ENCODE peak calls at places on chromosome 11, in nine cellular contexts. One of them, this sample, is unnamed.

GRCh38 chr11:93832780-93833179 is 17.6 kb downstream of the VSTM5 start:
- DNase-seq in NCI-H345: no peak
- DNase-seq in GM12892: no peak
- DNase-seq in HCT116: no peak
- DNase-seq in fibroblast of the aortic adventitia: no peak
- DNase-seq in AG08395: no peak
- DNase-seq in tibial artery: no peak
- DNase-seq in activated naive CD8-positive, alpha-beta T cell treated with anti-CD3 and anti-CD28 coated beads, Interleukin-2, amount 10 ng/mL, durations not matched to agents 7 days and 5 days: no peak
- DNase-seq in SHP77 treated with DMSO at 0.1 percent for 48 hours: no peak
- DNase-seq in this sample: no peak

GRCh38 chr11:58740447-58740846 is 8.7 kb upstream of the GLYAT start:
- DNase-seq in NCI-H345: no peak
- DNase-seq in GM12892: no peak
- DNase-seq in HCT116: no peak
- DNase-seq in fibroblast of the aortic adventitia: no peak
- DNase-seq in AG08395: no peak
- DNase-seq in tibial artery: no peak
- DNase-seq in activated naive CD8-positive, alpha-beta T cell treated with anti-CD3 and anti-CD28 coated beads, Interleukin-2, amount 10 ng/mL, durations not matched to agents 7 days and 5 days: no peak
- DNase-seq in SHP77 treated with DMSO at 0.1 percent for 48 hours: no peak
- DNase-seq in this sample: no peak

GRCh38 chr11:122170815-122171475 is 54.9 kb upstream of the BLID start:
- DNase-seq in NCI-H345: no peak
- DNase-seq in GM12892: no peak
- DNase-seq in HCT116: peak; percentile 61
- DNase-seq in fibroblast of the aortic adventitia: peak; percentile 65
- DNase-seq in AG08395: peak; percentile 76
- DNase-seq in tibial artery: no peak
- DNase-seq in activated naive CD8-positive, alpha-beta T cell treated with anti-CD3 and anti-CD28 coated beads, Interleukin-2, amount 10 ng/mL, durations not matched to agents 7 days and 5 days: no peak
- DNase-seq in SHP77 treated with DMSO at 0.1 percent for 48 hours: no peak
- DNase-seq in this sample: no peak

GRCh38 chr11:88886796-88887195 is 179.0 kb downstream of the GRM5 start:
- DNase-seq in NCI-H345: peak; percentile 14
- DNase-seq in GM12892: peak; percentile 0
- DNase-seq in HCT116: peak; percentile 55
- DNase-seq in fibroblast of the aortic adventitia: peak; percentile 71
- DNase-seq in AG08395: peak; percentile 5
- DNase-seq in tibial artery: no peak
- DNase-seq in activated naive CD8-positive, alpha-beta T cell treated with anti-CD3 and anti-CD28 coated beads, Interleukin-2, amount 10 ng/mL, durations not matched to agents 7 days and 5 days: no peak
- DNase-seq in SHP77 treated with DMSO at 0.1 percent for 48 hours: peak; percentile 11
- DNase-seq in this sample: no peak

GRCh38 chr11:6653055-6653454 is 2.6 kb downstream of the DCHS1 start:
- DNase-seq in NCI-H345: no peak
- DNase-seq in GM12892: no peak
- DNase-seq in HCT116: no peak
- DNase-seq in fibroblast of the aortic adventitia: no peak
- DNase-seq in AG08395: no peak
- DNase-seq in tibial artery: no peak
- DNase-seq in activated naive CD8-positive, alpha-beta T cell treated with anti-CD3 and anti-CD28 coated beads, Interleukin-2, amount 10 ng/mL, durations not matched to agents 7 days and 5 days: no peak
- DNase-seq in SHP77 treated with DMSO at 0.1 percent for 48 hours: no peak
- DNase-seq in this sample: no peak

GRCh38 chr11:14908214-14908880 is 16.3 kb upstream of the CYP2R1 start:
- DNase-seq in NCI-H345: peak; percentile 81
- DNase-seq in GM12892: no peak
- DNase-seq in HCT116: peak; percentile 51
- DNase-seq in fibroblast of the aortic adventitia: peak; percentile 68
- DNase-seq in AG08395: peak; percentile 43
- DNase-seq in tibial artery: no peak
- DNase-seq in activated naive CD8-positive, alpha-beta T cell treated with anti-CD3 and anti-CD28 coated beads, Interleukin-2, amount 10 ng/mL, durations not matched to agents 7 days and 5 days: no peak
- DNase-seq in SHP77 treated with DMSO at 0.1 percent for 48 hours: no peak
- DNase-seq in this sample: peak; percentile 61

GRCh38 chr11:63920126-63920869 is 3.3 kb upstream of the RCOR2 start:
- DNase-seq in NCI-H345: no peak
- DNase-seq in GM12892: no peak
- DNase-seq in HCT116: no peak
- DNase-seq in fibroblast of the aortic adventitia: peak; percentile 23
- DNase-seq in AG08395: peak; percentile 60
- DNase-seq in tibial artery: peak; percentile 61
- DNase-seq in activated naive CD8-positive, alpha-beta T cell treated with anti-CD3 and anti-CD28 coated beads, Interleukin-2, amount 10 ng/mL, durations not matched to agents 7 days and 5 days: no peak
- DNase-seq in SHP77 treated with DMSO at 0.1 percent for 48 hours: peak; percentile 42
- DNase-seq in this sample: no peak

GRCh38 chr11:79705648-79706047 is 264.8 kb upstream of the TENM4 start:
- DNase-seq in NCI-H345: no peak
- DNase-seq in GM12892: no peak
- DNase-seq in HCT116: no peak
- DNase-seq in fibroblast of the aortic adventitia: no peak
- DNase-seq in AG08395: no peak
- DNase-seq in tibial artery: no peak
- DNase-seq in activated naive CD8-positive, alpha-beta T cell treated with anti-CD3 and anti-CD28 coated beads, Interleukin-2, amount 10 ng/mL, durations not matched to agents 7 days and 5 days: no peak
- DNase-seq in SHP77 treated with DMSO at 0.1 percent for 48 hours: no peak
- DNase-seq in this sample: no peak